ENCODE peak calls at places on chromosomes 7 and 10, in seven cellular contexts. C, N, M, O, A, P and V are unnamed samples.

GRCh38 chr10:21071001-21071673 is 174.0 kb upstream of the NEBL start:
- DNase-seq in C (no peak), N (no peak), M (no peak), O (no peak), A (no peak), P (no peak), V (no peak)

GRCh38 chr10:91043173-91043910 is 122.5 kb upstream of the ANKRD1 start:
- DNase-seq in C (peak; percentile 12), N (peak; percentile 10), M (no peak), O (no peak), A (no peak), P (no peak), V (no peak)

GRCh38 chr10:2979267-2979660 is 88.1 kb upstream of the PFKP start:
- DNase-seq in C (no peak), N (no peak), M (no peak), O (no peak), A (no peak), P (no peak), V (peak; percentile 34)

GRCh38 chr10:77371848-77372247 is 265.8 kb downstream of the KCNMA1 start:
- DNase-seq in C (no peak), N (no peak), M (no peak), O (no peak), A (no peak), P (no peak), V (no peak)

GRCh38 chr10:83606275-83606674 is 533.0 kb upstream of the GHITM start:
- DNase-seq in C (no peak), N (no peak), M (no peak), O (no peak), A (no peak), P (no peak), V (no peak)

GRCh38 chr10:116073025-116073424 is 200.0 kb downstream of the GFRA1 start:
- DNase-seq in C (no peak), N (no peak), M (no peak), O (no peak), A (no peak), P (no peak), V (no peak)

GRCh38 chr10:10811562-10811961 is 206.1 kb upstream of the CELF2 start:
- DNase-seq in C (no peak), N (no peak), M (no peak), O (no peak), A (no peak), P (no peak), V (no peak)

GRCh38 chr7:44914992-44915607 is 29.8 kb upstream of the PURB start:
- DNase-seq in C (no peak), N (no peak), M (no peak), O (no peak), A (no peak), P (peak; percentile 65), V (no peak)

GRCh38 chr7:121235221-121235620 is 93.6 kb upstream of the WNT16 start:
- DNase-seq in C (no peak), N (no peak), M (no peak), O (no peak), A (peak; percentile 16), P (no peak), V (peak; percentile 35)

GRCh38 chr7:73817121-73817520 is 13.7 kb upstream of the CLDN4 start:
- DNase-seq in C (no peak), N (no peak), M (no peak), O (no peak), A (no peak), P (no peak), V (no peak)

GRCh38 chr10:128001346-128001745 is 94.4 kb downstream of the PTPRE start:
- DNase-seq in C (no peak), N (no peak), M (no peak), O (no peak), A (no peak), P (no peak), V (no peak)

GRCh38 chr10:92238586-92239098 is 52.2 kb downstream of the CPEB3 start:
- DNase-seq in C (peak; percentile 88), N (peak; percentile 16), M (peak; percentile 80), O (no peak), A (peak; percentile 38), P (no peak), V (no peak)

GRCh38 chr10:73591935-73592699 is 975 bp upstream of the USP54 start:
- DNase-seq in C (peak; percentile 73), N (peak; percentile 71), M (no peak), O (no peak), A (peak; percentile 34), P (peak; percentile 38), V (no peak)

GRCh38 chr7:36994456-36995112 is 270.3 kb upstream of the AOAH start:
- DNase-seq in C (peak; percentile 51), N (no peak), M (no peak), O (no peak), A (no peak), P (no peak), V (no peak)

GRCh38 chr10:101356132-101356531 is 2.2 kb downstream of the BTRC start:
- DNase-seq in C (no peak), N (no peak), M (no peak), O (no peak), A (no peak), P (no peak), V (no peak)

GRCh38 chr10:101355307-101355706 is 1.3 kb downstream of the BTRC start:
- DNase-seq in C (no peak), N (no peak), M (no peak), O (no peak), A (no peak), P (no peak), V (no peak)

GRCh38 chr10:101351477-101351876 is 2.5 kb upstream of the BTRC start:
- DNase-seq in C (no peak), N (no peak), M (no peak), O (no peak), A (no peak), P (no peak), V (no peak)

GRCh38 chr10:101354584-101355070 is 662 bp downstream of the BTRC start:
- DNase-seq in C (no peak), N (no peak), M (no peak), O (no peak), A (no peak), P (no peak), V (no peak)

GRCh38 chr10:101353692-101354583 is at the start of gene BTRC:
- DNase-seq in C (peak; percentile 100), N (peak; percentile 77), M (peak; percentile 98), O (peak; percentile 86), A (peak; percentile 99), P (peak; percentile 94), V (peak; percentile 97)
- TF ChIP-seq CTCF in C (no peak), N (no peak), M (no peak), O (no peak), A (no peak), P (no peak), V (no peak)

GRCh38 chr7:48617988-48618387 is 306.4 kb upstream of the CDC14C start:
- DNase-seq in C (no peak), N (no peak), M (no peak), O (no peak), A (no peak), P (no peak), V (no peak)
- TF ChIP-seq CTCF in C (no peak), N (no peak), M (no peak), O (no peak), A (no peak), P (no peak), V (no peak)

GRCh38 chr10:98150544-98150943 is 16.1 kb downstream of the R3HCC1L start:
- DNase-seq in C (no peak), N (no peak), M (no peak), O (no peak), A (no peak), P (no peak), V (no peak)
- TF ChIP-seq CTCF in C (no peak), N (no peak), M (no peak), O (no peak), A (no peak), P (no peak), V (no peak)

DNA sequence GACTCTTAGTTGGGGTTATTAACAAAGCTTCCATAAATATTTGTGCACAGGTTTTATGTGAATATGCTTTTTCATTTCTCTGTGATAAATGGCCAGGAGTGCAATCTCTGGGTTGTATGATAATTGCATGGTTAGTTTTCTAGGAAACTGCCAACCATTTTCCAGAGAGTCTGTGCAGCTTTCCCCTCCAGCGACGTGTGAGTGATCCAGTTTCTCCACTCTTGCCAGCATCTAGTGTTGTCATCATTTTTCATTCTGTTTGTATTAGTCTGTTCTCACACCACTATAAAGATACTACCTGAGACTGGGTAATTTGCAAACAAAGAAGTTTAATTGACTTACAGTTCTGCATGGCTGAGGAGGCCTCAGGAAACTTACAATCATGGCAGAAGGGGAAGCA is 319.6 kb upstream of the SHH start:
- DNase-seq in C (no peak), N (no peak), M (no peak), O (no peak), A (no peak), P (no peak), V (no peak)
- TF ChIP-seq CTCF in C (no peak), N (no peak), M (no peak), O (no peak), A (no peak), P (no peak), V (no peak)

GRCh38 chr10:34262965-34263364 is 552.1 kb downstream of the PARD3 start:
- DNase-seq in C (no peak), N (no peak), M (no peak), O (no peak), A (no peak), P (no peak), V (no peak)
- TF ChIP-seq CTCF in C (no peak), N (no peak), M (no peak), O (no peak), A (peak; percentile 2), P (no peak), V (no peak)

DNA sequence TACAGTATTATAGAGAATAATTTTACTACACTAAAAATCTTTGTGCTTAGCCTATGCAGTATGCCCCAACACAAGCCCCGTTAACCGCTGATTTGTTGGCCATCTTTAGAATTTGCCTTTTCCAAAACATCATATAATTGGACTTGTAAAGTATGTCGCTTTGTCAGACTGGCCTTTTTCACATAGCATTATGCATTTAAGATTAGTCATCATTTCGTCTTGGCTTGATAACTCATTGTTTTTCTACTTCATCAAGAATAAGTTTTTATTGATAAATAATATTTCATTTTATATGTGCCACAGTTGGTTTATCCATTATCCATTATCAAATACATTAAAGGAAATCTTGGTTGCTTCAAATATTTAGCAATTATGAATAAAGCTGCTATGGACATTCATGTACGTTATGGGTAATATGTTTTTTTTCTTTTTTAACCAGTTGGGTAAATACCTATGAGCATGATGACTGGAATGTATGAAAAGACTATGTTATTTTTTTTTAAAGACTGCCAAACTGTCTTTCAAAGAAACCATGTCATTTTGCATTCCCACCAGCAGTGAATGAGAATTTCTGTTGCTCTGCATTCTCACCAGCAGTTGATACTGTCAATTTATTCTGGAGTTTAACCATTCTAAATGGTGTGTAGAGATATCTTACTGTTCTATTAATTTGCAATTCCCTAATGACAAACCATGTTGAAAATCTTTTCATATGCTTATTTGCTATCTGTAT is 273.1 kb upstream of the KCND2 start:
- DNase-seq in C (no peak), N (no peak), M (no peak), O (no peak), A (no peak), P (no peak), V (no peak)
- TF ChIP-seq CTCF in C (no peak), N (no peak), M (no peak), O (no peak), A (no peak), P (no peak), V (no peak)